ENCODE peak calls at places on chromosomes 6 and 20, in ten cellular contexts. A, C, Q, X, D, E, Y, H, K and T are unnamed samples.

GRCh38 chr20:57258055-57258454 is 8.4 kb downstream of the BMP7 start:
- DNase-seq in X (no peak), H (no peak), E (no peak), K (no peak), A (no peak), Q (no peak), Y (no peak), C (no peak), D (no peak), T (no peak)

GRCh38 chr20:58967652-58968429 is 13.2 kb upstream of the NELFCD start:
- DNase-seq in C (no peak), Q (no peak), E (no peak), X (no peak), A (no peak), H (no peak), K (no peak), Y (no peak), D (no peak), T (no peak)

GRCh38 chr6:4930025-4930692 is 73.7 kb downstream of the RPP40 start:
- DNase-seq in K (no peak), A (no peak), X (peak; percentile 41), C (no peak), D (no peak), E (no peak), Y (no peak), Q (no peak), H (no peak), T (no peak)

GRCh38 chr6:151365233-151365632 is 26.1 kb downstream of the ZBTB2 start:
- DNase-seq in D (no peak), Y (no peak), K (no peak), X (no peak), H (no peak), E (no peak), A (no peak), C (no peak), Q (no peak), T (no peak)

GRCh38 chr6:33692760-33693158 is 18.7 kb downstream of the UQCC2 start:
- DNase-seq in K (no peak), A (no peak), X (no peak), D (peak; percentile 67), H (peak; percentile 93), E (peak; percentile 51), Y (no peak), C (no peak), Q (no peak), T (no peak)

GRCh38 chr6:113352029-113352801 is 504.9 kb upstream of the MARCKS start:
- DNase-seq in Q (no peak), Y (peak; percentile 90), X (no peak), E (peak; percentile 55), A (no peak), D (peak; percentile 12), C (peak; percentile 100), K (no peak), H (no peak), T (no peak)

GRCh38 chr6:169489642-169490408 is 212.0 kb downstream of the WDR27 start:
- DNase-seq in K (no peak), A (no peak), E (no peak), Y (no peak), X (no peak), H (no peak), Q (no peak), D (no peak), C (no peak), T (no peak)

GRCh38 chr6:148693882-148694484 is 52.8 kb upstream of the UST start:
- DNase-seq in H (peak; percentile 79), C (no peak), Q (no peak), Y (no peak), E (no peak), D (no peak), X (no peak), A (no peak), K (no peak), T (no peak)

GRCh38 chr6:34234667-34235604 is 1.7 kb upstream of the HMGA1 start:
- DNase-seq in D (peak; percentile 62), E (no peak), Q (no peak), K (peak; percentile 67), H (peak; percentile 87), A (no peak), X (peak; percentile 90), C (no peak), Y (no peak), T (no peak)

GRCh38 chr6:167781066-167781767 is 45.5 kb upstream of the AFDN start:
- DNase-seq in C (no peak), E (no peak), K (peak; percentile 28), H (peak; percentile 67), A (no peak), X (no peak), Q (no peak), Y (no peak), D (no peak), T (no peak)

GRCh38 chr6:93295631-93296030 is 123.7 kb downstream of the EPHA7 start:
- DNase-seq in X (no peak), Y (no peak), A (no peak), Q (no peak), D (no peak), C (no peak), H (no peak), K (no peak), E (no peak), T (no peak)

GRCh38 chr6:93300661-93301060 is 118.7 kb downstream of the EPHA7 start:
- DNase-seq in D (no peak), K (no peak), X (no peak), E (no peak), C (no peak), A (no peak), H (no peak), Y (no peak), Q (no peak), T (no peak)

GRCh38 chr6:93293399-93294271 is 125.7 kb downstream of the EPHA7 start:
- DNase-seq in C (no peak), Q (no peak), A (no peak), X (no peak), D (no peak), H (no peak), Y (no peak), K (no peak), E (no peak), T (no peak)

GRCh38 chr6:93299622-93300021 is 119.7 kb downstream of the EPHA7 start:
- DNase-seq in Q (no peak), A (no peak), Y (no peak), H (no peak), D (no peak), E (no peak), C (no peak), X (no peak), K (no peak), T (no peak)

DNA sequence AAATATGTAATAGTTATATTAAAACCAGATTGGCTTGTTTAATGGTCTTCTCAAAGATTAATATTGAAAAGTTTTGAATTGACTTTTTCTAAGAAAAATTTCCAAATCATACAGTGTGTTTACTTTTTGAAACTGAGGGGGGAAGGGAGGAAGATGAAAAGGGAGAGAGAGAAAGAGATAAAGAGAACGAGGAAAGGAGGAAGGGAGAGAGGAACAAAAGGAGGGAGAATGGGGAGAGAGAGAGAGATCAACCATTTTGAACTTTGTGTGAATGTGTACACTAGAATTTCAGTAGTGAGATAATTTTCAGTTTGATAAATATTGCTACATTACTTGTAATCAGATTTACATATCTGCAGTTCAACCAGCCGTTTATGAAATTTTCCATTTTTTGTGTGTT is 124.5 kb downstream of the EPHA7 start:
- DNase-seq in E (no peak), A (no peak), Y (no peak), D (no peak), Q (no peak), X (no peak), C (no peak), H (no peak), K (no peak), T (no peak)
- TF ChIP-seq POLR2A in E (no peak), A (no peak), Y (no peak), D (no peak), Q (no peak), X (no peak), C (no peak), H (no peak), K (no peak), T (no peak)

DNA sequence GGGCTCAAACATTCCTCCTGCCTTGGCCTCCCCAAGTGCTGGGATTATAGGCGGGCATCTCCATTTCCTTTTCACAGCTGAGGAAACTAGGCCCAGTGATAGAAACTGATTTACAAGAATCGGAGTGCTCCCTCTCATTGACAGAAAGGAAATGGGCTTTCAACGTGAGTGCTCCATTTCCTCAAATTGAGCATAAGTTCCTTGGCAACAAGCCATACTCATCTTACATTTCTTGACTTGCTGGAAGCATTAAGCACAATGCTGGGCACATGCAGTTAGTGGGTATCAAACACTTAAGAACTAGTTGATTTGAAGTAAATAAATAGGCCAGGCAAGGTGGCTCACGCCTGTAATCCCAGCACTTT is 54.7 kb downstream of the FGD2 start:
- DNase-seq in X (no peak), Q (no peak), H (no peak), C (no peak), A (no peak), E (no peak), Y (no peak), D (no peak), K (no peak), T (no peak)
- TF ChIP-seq POLR2AphosphoS5 in X (no peak), Q (no peak), H (no peak), C (no peak), A (no peak), E (no peak), Y (no peak), D (no peak), K (no peak), T (no peak)

GRCh38 chr6:137915778-137916177 is 48.7 kb downstream of the TNFAIP3 start:
- DNase-seq in Y (no peak), E (no peak), A (no peak), Q (no peak), K (no peak), D (no peak), C (no peak), X (no peak), H (no peak), T (no peak)
- TF ChIP-seq CTCF in Y (no peak), E (no peak), A (no peak), Q (no peak), K (no peak), D (no peak), C (no peak), X (no peak), H (no peak), T (no peak)

GRCh38 chr20:45892049-45892816 is 1.1 kb downstream of the CTSA start:
- DNase-seq in E (peak; percentile 28), D (peak; percentile 40), Q (no peak), K (peak; percentile 59), X (no peak), H (no peak), Y (no peak), C (peak; percentile 44), A (no peak), T (no peak)

GRCh38 chr20:45888681-45889080 is 1.3 kb upstream of the SPATA25 start:
- DNase-seq in E (no peak), K (no peak), C (no peak), D (no peak), X (no peak), H (no peak), A (no peak), Y (no peak), Q (no peak), T (no peak)

GRCh38 chr20:45892828-45893500 is 1.8 kb downstream of the CTSA start:
- DNase-seq in C (no peak), Q (no peak), E (no peak), D (peak; percentile 70), K (no peak), Y (no peak), H (peak; percentile 78), X (no peak), A (no peak), T (no peak)

GRCh38 chr20:45890997-45891983 is at the start of the genes CTSA and NEURL2:
- DNase-seq in Y (peak; percentile 82), C (peak; percentile 98), H (peak; percentile 97), K (peak; percentile 98), Q (peak; percentile 51), D (peak; percentile 97), X (peak; percentile 96), A (peak; percentile 90), E (peak; percentile 97), T (peak; percentile 87)

GRCh38 chr20:45890077-45890996 is 671 bp downstream of the NEURL2 start:
- DNase-seq in D (peak; percentile 85), K (peak; percentile 94), H (peak; percentile 92), Q (no peak), E (peak; percentile 83), X (peak; percentile 89), Y (no peak), C (peak; percentile 92), A (peak; percentile 73), T (peak; percentile 69)
- TF ChIP-seq POLR2A in D (no peak), K (no peak), H (peak; percentile 9), Q (no peak), E (no peak), X (no peak), Y (no peak), C (peak; percentile 81), A (no peak), T (no peak)